ENCODE peak calls at places on chromosomes 16 and 17, in five cellular contexts. Y, G, C, W and E are unnamed samples.

GRCh38 chr17:75872434-75873351 is 5.7 kb downstream of the TRIM47 start:
- ATAC-seq in Y (peak), G (no peak), C (peak), W (peak), E (peak)

GRCh38 chr16:70601576-70602575 is 44.5 kb upstream of the IL34 start:
- ATAC-seq in Y (no peak), G (no peak), C (no peak), W (no peak), E (no peak)

GRCh38 chr16:54107803-54108202 is 178.8 kb downstream of the IRX3 start:
- ATAC-seq in Y (no peak), G (no peak), C (no peak), W (no peak), E (no peak)

GRCh38 chr17:77460514-77461046 is 319.8 kb downstream of the SEC14L1 start:
- ATAC-seq in Y (peak), G (no peak), C (no peak), W (no peak), E (no peak)

GRCh38 chr17:81453712-81454111 is 58.5 kb downstream of the BAHCC1 start:
- ATAC-seq in Y (no peak), G (peak), C (no peak), W (no peak), E (no peak)

GRCh38 chr17:68578236-68578635 is 22.9 kb downstream of the FAM20A start:
- ATAC-seq in Y (no peak), G (no peak), C (no peak), W (no peak), E (no peak)

GRCh38 chr17:32289454-32289853 is 23.8 kb downstream of the RHBDL3 start:
- ATAC-seq in Y (no peak), G (no peak), C (no peak), W (no peak), E (no peak)

GRCh38 chr17:58113947-58114346 is 30.7 kb downstream of the DYNLL2 start:
- ATAC-seq in Y (no peak), G (no peak), C (peak), W (no peak), E (no peak)

GRCh38 chr17:75325827-75326586 is 36.8 kb upstream of the SLC25A19 start:
- ATAC-seq in Y (peak), G (no peak), C (peak), W (no peak), E (no peak)

GRCh38 chr17:42404326-42405055 is 16.2 kb upstream of the STAT3 start:
- ATAC-seq in Y (no peak), G (no peak), C (no peak), W (no peak), E (no peak)

GRCh38 chr17:65545708-65546523 is 15.5 kb downstream of the AXIN2 start:
- ATAC-seq in Y (no peak), G (no peak), C (no peak), W (no peak), E (no peak)

GRCh38 chr16:75506567-75506966 is 11.3 kb upstream of the CHST6 start:
- ATAC-seq in Y (peak), G (no peak), C (peak), W (peak), E (peak)

GRCh38 chr16:88549671-88550643 is 20.2 kb upstream of the ZC3H18 start:
- ATAC-seq in Y (peak), G (peak), C (no peak), W (no peak), E (peak)

GRCh38 chr17:34709108-34709779 is 129.9 kb downstream of the TMEM132E start:
- ATAC-seq in Y (peak), G (no peak), C (no peak), W (no peak), E (peak)

GRCh38 chr17:48561894-48562810 is 16.0 kb downstream of the HOXB4 start:
- ATAC-seq in Y (no peak), G (no peak), C (peak), W (peak), E (no peak)

GRCh38 chr17:43861960-43862359 is 15.0 kb downstream of the CD300LG start:
- ATAC-seq in Y (no peak), G (no peak), C (no peak), W (no peak), E (no peak)

GRCh38 chr16:1192384-1193073 is 32.5 kb downstream of the TPSG1 start:
- ATAC-seq in Y (no peak), G (no peak), C (no peak), W (no peak), E (no peak)

GRCh38 chr16:82586130-82586529 is 40.6 kb upstream of the CDH13 start:
- ATAC-seq in Y (no peak), G (no peak), C (no peak), W (no peak), E (no peak)

GRCh38 chr16:74749291-74750055 is 25.1 kb downstream of the FA2H start:
- ATAC-seq in Y (no peak), G (no peak), C (no peak), W (no peak), E (peak)

GRCh38 chr17:56926704-56927103 is 12.9 kb upstream of the TRIM25 start:
- ATAC-seq in Y (no peak), G (no peak), C (no peak), W (no peak), E (no peak)

GRCh38 chr17:37555386-37555785 is 53.8 kb downstream of the SYNRG start:
- ATAC-seq in Y (no peak), G (no peak), C (no peak), W (no peak), E (no peak)

GRCh38 chr16:54424043-54424451 is 137.5 kb upstream of the IRX3 start:
- ATAC-seq in Y (no peak), G (no peak), C (peak), W (peak), E (peak)

GRCh38 chr17:59651346-59651745 is 31.7 kb downstream of the CLTC start:
- ATAC-seq in Y (no peak), G (no peak), C (no peak), W (peak), E (no peak)

GRCh38 chr17:59244081-59244480 is 23.8 kb downstream of the GDPD1 start:
- ATAC-seq in Y (no peak), G (no peak), C (no peak), W (no peak), E (no peak)

GRCh38 chr16:30032083-30032819 is 1.2 kb upstream of the TLCD3B start:
- ATAC-seq in Y (peak), G (peak), C (peak), W (peak), E (peak)

GRCh38 chr16:81623365-81624102 is 155.6 kb upstream of the PLCG2 start:
- ATAC-seq in Y (no peak), G (no peak), C (peak), W (peak), E (no peak)

GRCh38 chr17:43669971-43670644 is 8.4 kb upstream of the MEOX1 start:
- ATAC-seq in Y (peak), G (no peak), C (no peak), W (no peak), E (no peak)

GRCh38 chr17:14923981-14924380 is 341.1 kb downstream of the PMP22 start:
- ATAC-seq in Y (no peak), G (no peak), C (no peak), W (no peak), E (no peak)

GRCh38 chr17:80992948-80993624 is 1.4 kb downstream of the CHMP6 start:
- ATAC-seq in Y (no peak), G (no peak), C (no peak), W (no peak), E (peak)

GRCh38 chr17:10640475-10640874 is 16.6 kb downstream of the MYH3 start:
- ATAC-seq in Y (no peak), G (no peak), C (no peak), W (no peak), E (no peak)

GRCh38 chr17:21452377-21453143 is 76.4 kb downstream of the KCNJ12 start:
- ATAC-seq in Y (peak), G (no peak), C (no peak), W (peak), E (peak)

GRCh38 chr17:76567634-76568432 is 17.8 kb downstream of the ST6GALNAC2 start:
- ATAC-seq in Y (peak), G (no peak), C (peak), W (peak), E (peak)

GRCh38 chr16:85491798-85492616 is 121.1 kb upstream of the GSE1 start:
- ATAC-seq in Y (peak), G (no peak), C (no peak), W (peak), E (peak)

GRCh38 chr16:23174622-23175021 is 7.9 kb upstream of the SCNN1G start:
- ATAC-seq in Y (no peak), G (no peak), C (peak), W (no peak), E (no peak)

GRCh38 chr17:76515291-76515949 is 14.2 kb upstream of the RHBDF2 start:
- ATAC-seq in Y (peak), G (peak), C (no peak), W (no peak), E (peak)